ENCODE peak calls at places on chromosomes 1 and 21, in ten cellular contexts. P is left colon, S is AML-193, Y is 8988T, H is NB4, W is upper lobe of right lung, J is iris pigment epithelial cell, A is GM12865, L is G401, V is Panc1. F is an unnamed sample.

GRCh38 chr1:192696082-192696481 is 60.1 kb downstream of the RGS13 start:
- DNase-seq in P (no peak), S (no peak), Y (no peak), H (no peak), W (no peak), J (no peak), A (no peak), L (no peak), V (no peak), F (no peak)

GRCh38 chr1:41626146-41626545 is 141.7 kb upstream of the EDN2 start:
- DNase-seq in P (no peak), S (no peak), Y (no peak), H (no peak), W (no peak), J (no peak), A (no peak), L (no peak), V (no peak), F (no peak)

GRCh38 chr1:108830119-108831008 is 26.5 kb downstream of the AKNAD1 start:
- DNase-seq in P (peak), S (no peak), Y (peak), H (peak), W (no peak), J (peak), A (no peak), L (peak), V (peak), F (peak)

GRCh38 chr21:17708541-17709265 is 96.0 kb upstream of the BTG3 start:
- DNase-seq in P (no peak), S (no peak), Y (no peak), H (no peak), W (no peak), J (no peak), A (no peak), L (no peak), V (no peak), F (no peak)

GRCh38 chr21:33492571-33492970 is 1.1 kb upstream of the DNAJC28 start:
- DNase-seq in P (no peak), S (peak), Y (no peak), H (peak), W (no peak), J (peak), A (no peak), L (no peak), V (no peak), F (peak)

GRCh38 chr21:38993561-38993960 is 187.8 kb downstream of the ETS2 start:
- DNase-seq in P (peak), S (no peak), Y (peak), H (no peak), W (no peak), J (peak), A (no peak), L (no peak), V (no peak), F (peak)

GRCh38 chr21:43611598-43612369 is 47.5 kb downstream of the HSF2BP start:
- DNase-seq in P (peak), S (peak), Y (no peak), H (peak), W (peak), J (peak), A (peak), L (peak), V (no peak), F (peak)

GRCh38 chr1:15402809-15403450 is 6.8 kb upstream of the EFHD2 start:
- DNase-seq in P (no peak), S (no peak), Y (no peak), H (no peak), W (no peak), J (no peak), A (no peak), L (no peak), V (no peak), F (no peak)

GRCh38 chr1:223242382-223242955 is 99.4 kb upstream of the TLR5 start:
- DNase-seq in P (no peak), S (no peak), Y (no peak), H (no peak), W (no peak), J (no peak), A (no peak), L (no peak), V (no peak), F (peak)

GRCh38 chr1:85596531-85596930 is 16.0 kb downstream of the CCN1 start:
- DNase-seq in P (no peak), S (no peak), Y (no peak), H (no peak), W (no peak), J (no peak), A (no peak), L (no peak), V (no peak), F (no peak)

GRCh38 chr1:87450615-87451209 is 122.0 kb downstream of the LMO4 start:
- DNase-seq in P (peak), S (no peak), Y (no peak), H (no peak), W (no peak), J (no peak), A (peak), L (no peak), V (no peak), F (no peak)

GRCh38 chr1:45621895-45622266 is 2.0 kb downstream of the CCDC17 start:
- DNase-seq in P (no peak), S (no peak), Y (no peak), H (no peak), W (no peak), J (no peak), A (no peak), L (no peak), V (no peak), F (no peak)

GRCh38 chr1:153478692-153479618 is 18.5 kb upstream of the S100A7 start:
- DNase-seq in P (no peak), S (no peak), Y (no peak), H (no peak), W (no peak), J (no peak), A (no peak), L (no peak), V (no peak), F (no peak)